ENCODE peak calls at places on chromosomes 11 and 22, in five cellular contexts. S, L, Q, D and K are unnamed samples.

GRCh38 chr11:19867064-19867463 is 154.4 kb downstream of the NAV2 start:
- DNase-seq in S (no peak), L (no peak), Q (peak; percentile 22), D (no peak), K (no peak)

GRCh38 chr11:73343076-73343833 is 32.9 kb upstream of the RELT start:
- DNase-seq in S (no peak), L (no peak), Q (no peak), D (no peak), K (peak; percentile 61)

GRCh38 chr11:118791015-118791960 is at the start of gene DDX6:
- DNase-seq in S (peak; percentile 85), L (peak; percentile 45), Q (peak; percentile 85), D (peak; percentile 92), K (peak; percentile 53)

GRCh38 chr11:127288926-127289325 is 288.4 kb upstream of the KIRREL3 start:
- DNase-seq in S (no peak), L (no peak), Q (no peak), D (no peak), K (no peak)

GRCh38 chr22:37549704-37550059 is 10.6 kb upstream of the CDC42EP1 start:
- DNase-seq in S (no peak), L (no peak), Q (peak; percentile 47), D (peak; percentile 63), K (peak; percentile 79)

GRCh38 chr22:50010676-50011446 is 1.7 kb downstream of the IL17REL start:
- DNase-seq in S (no peak), L (no peak), Q (no peak), D (no peak), K (no peak)

GRCh38 chr11:17393472-17393871 is 5.0 kb upstream of the KCNJ11 start:
- DNase-seq in S (no peak), L (no peak), Q (no peak), D (no peak), K (no peak)

GRCh38 chr11:27698872-27699241 is 1.4 kb downstream of the BDNF start:
- DNase-seq in S (peak; percentile 66), L (no peak), Q (peak; percentile 89), D (peak; percentile 87), K (peak; percentile 52)

GRCh38 chr22:34214372-34214771 is 294.1 kb upstream of the LARGE1 start:
- DNase-seq in S (no peak), L (no peak), Q (no peak), D (no peak), K (no peak)

GRCh38 chr11:131624526-131624925 is 254.1 kb downstream of the NTM start:
- DNase-seq in S (no peak), L (no peak), Q (no peak), D (peak; percentile 90), K (no peak)

GRCh38 chr11:128685383-128686044 is 8.4 kb upstream of the FLI1 start:
- DNase-seq in S (no peak), L (no peak), Q (no peak), D (no peak), K (no peak)

GRCh38 chr11:89463381-89463780 is 27.8 kb downstream of the NOX4 start:
- DNase-seq in S (no peak), L (no peak), Q (no peak), D (no peak), K (no peak)

GRCh38 chr22:19717691-19718254 is 3.5 kb downstream of the SEPTIN5 start:
- DNase-seq in S (peak; percentile 68), L (no peak), Q (peak; percentile 64), D (peak; percentile 56), K (peak; percentile 83)

GRCh38 chr11:3831378-3832239 is 9.2 kb downstream of the RHOG start:
- DNase-seq in S (no peak), L (no peak), Q (no peak), D (no peak), K (no peak)

GRCh38 chr11:87361891-87362290 is 324.2 kb downstream of the TMEM135 start:
- DNase-seq in S (no peak), L (no peak), Q (no peak), D (no peak), K (no peak)

GRCh38 chr22:35631597-35631996 is 14.5 kb upstream of the MB start:
- DNase-seq in S (no peak), L (no peak), Q (peak; percentile 72), D (peak; percentile 59), K (no peak)

GRCh38 chr22:28034760-28035401 is 115.8 kb upstream of the PITPNB start:
- DNase-seq in S (no peak), L (peak; percentile 19), Q (peak; percentile 38), D (peak; percentile 41), K (peak; percentile 73)

GRCh38 chr11:3984896-3985295 is 109.7 kb upstream of the RRM1 start:
- DNase-seq in S (peak; percentile 16), L (no peak), Q (no peak), D (no peak), K (no peak)

GRCh38 chr11:84503503-84503902 is 1123.6 kb downstream of the DLG2 start:
- DNase-seq in S (no peak), L (no peak), Q (no peak), D (no peak), K (no peak)

GRCh38 chr11:35280727-35281126 is 138.6 kb downstream of the SLC1A2 start:
- DNase-seq in S (no peak), L (no peak), Q (no peak), D (no peak), K (no peak)

GRCh38 chr11:12088047-12088481 is 22.3 kb upstream of the MICAL2 start:
- DNase-seq in S (no peak), L (no peak), Q (peak; percentile 76), D (peak; percentile 85), K (no peak)

GRCh38 chr22:20035375-20036084 is 14.6 kb downstream of the TANGO2 start:
- DNase-seq in S (no peak), L (no peak), Q (no peak), D (no peak), K (no peak)

GRCh38 chr22:30292069-30292970 is 3.0 kb upstream of the CASTOR1 start:
- DNase-seq in S (no peak), L (no peak), Q (no peak), D (no peak), K (no peak)

GRCh38 chr22:29190915-29191314 is 14.8 kb upstream of the EMID1 start:
- DNase-seq in S (no peak), L (no peak), Q (no peak), D (no peak), K (no peak)

GRCh38 chr11:134266841-134267251 is 9.3 kb upstream of the GLB1L3 start:
- DNase-seq in S (no peak), L (no peak), Q (peak; percentile 88), D (no peak), K (no peak)

GRCh38 chr22:23074451-23074850 is 4.1 kb downstream of the GNAZ start:
- DNase-seq in S (no peak), L (no peak), Q (no peak), D (no peak), K (no peak)

GRCh38 chr11:134714021-134714656 is 302.1 kb upstream of the B3GAT1 start:
- DNase-seq in S (no peak), L (no peak), Q (no peak), D (no peak), K (no peak)

GRCh38 chr11:129951883-129952262 is 50.8 kb downstream of the PRDM10 start:
- DNase-seq in S (no peak), L (no peak), Q (no peak), D (no peak), K (no peak)

GRCh38 chr11:118045191-118045590 is 31.7 kb upstream of the TMPRSS4 start:
- DNase-seq in S (no peak), L (peak; percentile 18), Q (no peak), D (no peak), K (no peak)

GRCh38 chr11:16806791-16807190 is 68.3 kb downstream of the C11orf58 start:
- DNase-seq in S (no peak), L (no peak), Q (no peak), D (no peak), K (peak; percentile 14)

GRCh38 chr11:122363306-122363705 is 247.3 kb upstream of the BLID start:
- DNase-seq in S (no peak), L (no peak), Q (no peak), D (peak; percentile 59), K (no peak)

GRCh38 chr11:2684581-2684980 is 15.2 kb downstream of the KCNQ1OT1 start:
- DNase-seq in S (no peak), L (no peak), Q (no peak), D (no peak), K (no peak)

GRCh38 chr11:130022799-130023198 is 20.2 kb upstream of the PRDM10 start:
- DNase-seq in S (no peak), L (no peak), Q (no peak), D (peak; percentile 74), K (no peak)

GRCh38 chr11:88354909-88355308 is 17.4 kb upstream of the CTSC start:
- DNase-seq in S (no peak), L (no peak), Q (no peak), D (no peak), K (no peak)

GRCh38 chr11:117179048-117179999 is 781 bp downstream of the SIDT2 start:
- DNase-seq in S (no peak), L (no peak), Q (no peak), D (peak; percentile 26), K (no peak)